ENCODE peak calls at places on chromosome 15, in seven cellular contexts. D is right atrium auricular region, Z is lower lobe of right lung, U is GM23248, F is esophagus squamous epithelium, Y is GM12878, S is lung. N is an unnamed sample. For H3K9me3 and H3K36me3, the result is how much of the 10 kb centered on the place peaks cover.

GRCh38 chr15:29449136-29449535 is 179.5 kb upstream of the NSMCE3 start:
- DNase-seq in D (no peak), Z (no peak), U (peak), F (no peak), Y (no peak), S (no peak), N (no peak)

GRCh38 chr15:94674251-94674650 is 442.9 kb downstream of the MCTP2 start:
- DNase-seq in D (no peak), Z (no peak), U (peak), F (no peak), Y (no peak), S (no peak), N (no peak)

GRCh38 chr15:101049856-101050646 is 130.9 kb downstream of the LRRK1 start:
- DNase-seq in D (peak), Z (no peak), U (no peak), F (no peak), Y (no peak), S (peak), N (no peak)

GRCh38 chr15:85579011-85579701 is 198.8 kb downstream of the AKAP13 start:
- DNase-seq in D (peak), Z (no peak), U (no peak), F (no peak), Y (no peak), S (no peak), N (no peak)

GRCh38 chr15:72474466-72474911 is 359 bp downstream of the ARIH1 start:
- DNase-seq in D (no peak), Z (no peak), U (no peak), F (no peak), Y (no peak), S (no peak), N (no peak)

GRCh38 chr15:83066034-83066760 is 855 bp downstream of the BTBD1 start:
- DNase-seq in D (no peak), Z (no peak), U (peak), F (no peak), Y (no peak), S (no peak), N (no peak)

GRCh38 chr15:98442379-98442833 is 205.9 kb upstream of the IGF1R start:
- DNase-seq in D (no peak), Z (no peak), U (peak), F (no peak), Y (no peak), S (no peak), N (peak)

GRCh38 chr15:78065284-78065872 is 12.1 kb downstream of the TBC1D2B start:
- DNase-seq in D (peak), Z (peak), U (peak), F (no peak), Y (no peak), S (peak), N (peak)

GRCh38 chr15:59437777-59438574 is at the start of gene FAM81A:
- DNase-seq in D (peak), Z (peak), U (peak), F (no peak), Y (no peak), S (peak), N (peak)

GRCh38 chr15:72859023-72859756 is 75.6 kb upstream of the ADPGK start:
- DNase-seq in D (no peak), Z (no peak), U (no peak), F (no peak), Y (no peak), S (no peak), N (no peak)

GRCh38 chr15:42194502-42194901 is 13.6 kb downstream of the VPS39 start:
- DNase-seq in D (no peak), Z (peak), U (peak), F (no peak), Y (no peak), S (no peak), N (no peak)

GRCh38 chr15:25054329-25054728 is 99.5 kb downstream of the SNRPN start:
- DNase-seq in D (no peak), Z (no peak), U (no peak), F (no peak), Y (no peak), S (peak), N (no peak)

GRCh38 chr15:80924278-80924677 is 65.3 kb downstream of the MESD start:
- DNase-seq in D (no peak), Z (no peak), U (no peak), F (no peak), Y (no peak), S (no peak), N (no peak)

GRCh38 chr15:83897037-83897436 is 243.1 kb downstream of the ADAMTSL3 start:
- DNase-seq in D (no peak), Z (no peak), U (no peak), F (no peak), Y (no peak), S (no peak), N (no peak)

GRCh38 chr15:63708141-63708772 is 111.1 kb downstream of the FBXL22 start:
- DNase-seq in D (no peak), Z (no peak), U (peak), F (no peak), Y (no peak), S (no peak), N (peak)

GRCh38 chr15:76078285-76078863 is 18.6 kb downstream of the TMEM266 start:
- DNase-seq in D (no peak), Z (no peak), U (no peak), F (no peak), Y (no peak), S (no peak), N (no peak)

GRCh38 chr15:71508081-71508682 is 302.2 kb upstream of the NR2E3 start:
- DNase-seq in D (no peak), Z (no peak), U (peak), F (no peak), Y (peak), S (no peak), N (no peak)

GRCh38 chr15:101607102-101607501 is 45.1 kb downstream of the TM2D3 start:
- DNase-seq in D (no peak), Z (no peak), U (no peak), F (no peak), Y (no peak), S (no peak), N (no peak)

GRCh38 chr15:98896802-98897732 is 110.5 kb downstream of the PGPEP1L start:
- DNase-seq in D (peak), Z (no peak), U (peak), F (no peak), Y (no peak), S (no peak), N (no peak)

GRCh38 chr15:61049003-61049402 is 180.1 kb downstream of the RORA start:
- DNase-seq in D (no peak), Z (no peak), U (peak), F (no peak), Y (no peak), S (no peak), N (no peak)

GRCh38 chr15:42154576-42155355 is 1.7 kb downstream of the PLA2G4F start:
- DNase-seq in D (no peak), Z (no peak), U (no peak), F (no peak), Y (no peak), S (no peak), N (no peak)

GRCh38 chr15:90232941-90233700 is 620 bp downstream of the CIB1 start:
- DNase-seq in D (peak), Z (peak), U (peak), F (peak), Y (no peak), S (peak), N (peak)

GRCh38 chr15:87154771-87155170 is 1075.1 kb downstream of the AGBL1 start:
- DNase-seq in D (no peak), Z (no peak), U (no peak), F (no peak), Y (no peak), S (no peak), N (no peak)

GRCh38 chr15:55267401-55268053 is 22.1 kb downstream of the RAB27A start:
- DNase-seq in D (no peak), Z (peak), U (no peak), F (no peak), Y (no peak), S (peak), N (peak)

GRCh38 chr15:62469478-62469873 is 304.4 kb upstream of the C2CD4B start:
- DNase-seq in D (no peak), Z (no peak), U (peak), F (no peak), Y (no peak), S (peak), N (no peak)

GRCh38 chr15:80580107-80580506 is 115.0 kb upstream of the ABHD17C start:
- DNase-seq in D (no peak), Z (no peak), U (peak), F (no peak), Y (no peak), S (no peak), N (no peak)

GRCh38 chr15:100244796-100245495 is 96.8 kb downstream of the ADAMTS17 start:
- DNase-seq in D (no peak), Z (no peak), U (no peak), F (no peak), Y (no peak), S (no peak), N (no peak)

GRCh38 chr15:98903377-98904018 is 104.1 kb downstream of the PGPEP1L start:
- DNase-seq in D (no peak), Z (no peak), U (peak), F (no peak), Y (no peak), S (no peak), N (no peak)

GRCh38 chr15:94670436-94671034 is 439.2 kb downstream of the MCTP2 start:
- DNase-seq in D (no peak), Z (no peak), U (peak), F (no peak), Y (no peak), S (no peak), N (no peak)

GRCh38 chr15:85479071-85479647 is 98.8 kb downstream of the AKAP13 start:
- DNase-seq in D (no peak), Z (no peak), U (peak), F (no peak), Y (no peak), S (no peak), N (no peak)

GRCh38 chr15:37765809-37766208 is 168.6 kb upstream of the TMCO5A start:
- DNase-seq in D (no peak), Z (no peak), U (peak), F (no peak), Y (no peak), S (no peak), N (no peak)

GRCh38 chr15:63915888-63916731 is 82.4 kb upstream of the HERC1 start:
- DNase-seq in D (no peak), Z (no peak), U (peak), F (no peak), Y (no peak), S (no peak), N (no peak)

GRCh38 chr15:98967096-98967495 is 40.5 kb downstream of the PGPEP1L start:
- DNase-seq in D (no peak), Z (no peak), U (no peak), F (no peak), Y (no peak), S (no peak), N (no peak)

GRCh38 chr15:20348291-20348899 is 193.2 kb downstream of the GOLGA6L6 start:
- DNase-seq in D (no peak), Z (no peak), U (no peak), F (no peak), Y (no peak), S (peak), N (no peak)

GRCh38 chr15:20349774-20350498 is 191.7 kb downstream of the GOLGA6L6 start:
- DNase-seq in D (no peak), Z (peak), U (no peak), F (no peak), Y (no peak), S (no peak), N (no peak)

GRCh38 chr15:20351448-20351961 is 190.1 kb downstream of the GOLGA6L6 start:
- DNase-seq in D (no peak), Z (peak), U (no peak), F (no peak), Y (no peak), S (peak), N (no peak)

GRCh38 chr15:20346082-20346805 is 195.4 kb downstream of the GOLGA6L6 start:
- DNase-seq in D (no peak), Z (no peak), U (no peak), F (no peak), Y (no peak), S (peak), N (no peak)

GRCh38 chr15:20348900-20349773 is 192.5 kb downstream of the GOLGA6L6 start:
- DNase-seq in D (no peak), Z (peak), U (no peak), F (no peak), Y (no peak), S (peak), N (no peak)
- H3K9me3 ChIP-seq in D (under half), Z (under half), U (under half), F (under half), Y (under half), S (under half), N (under half)

GRCh38 chr15:57235186-57235585 is 141.1 kb upstream of the CGNL1 start:
- DNase-seq in D (no peak), Z (no peak), U (no peak), F (no peak), Y (no peak), S (no peak), N (no peak)

GRCh38 chr15:57236561-57237281 is 139.6 kb upstream of the CGNL1 start:
- DNase-seq in D (no peak), Z (no peak), U (no peak), F (no peak), Y (no peak), S (no peak), N (no peak)

GRCh38 chr15:57237676-57238075 is 138.6 kb upstream of the CGNL1 start:
- DNase-seq in D (no peak), Z (no peak), U (no peak), F (no peak), Y (no peak), S (no peak), N (no peak)

GRCh38 chr15:57235865-57236264 is 140.4 kb upstream of the CGNL1 start:
- DNase-seq in D (no peak), Z (no peak), U (peak), F (no peak), Y (no peak), S (no peak), N (no peak)

GRCh38 chr15:57237282-57237642 is 139.0 kb upstream of the CGNL1 start:
- DNase-seq in D (no peak), Z (no peak), U (no peak), F (no peak), Y (no peak), S (no peak), N (no peak)
- H3K36me3 ChIP-seq in D (under half), Z (under half), U (half or more), F (under half), Y (under half), S (under half), N (under half)

GRCh38 chr15:51907136-51907862 is 64.3 kb downstream of the LEO1 start:
- DNase-seq in D (no peak), Z (no peak), U (peak), F (no peak), Y (no peak), S (peak), N (no peak)

GRCh38 chr15:51904931-51905330 is 66.6 kb downstream of the LEO1 start:
- DNase-seq in D (no peak), Z (no peak), U (no peak), F (no peak), Y (no peak), S (no peak), N (no peak)

GRCh38 chr15:51909591-51909990 is 62.0 kb downstream of the LEO1 start:
- DNase-seq in D (no peak), Z (no peak), U (no peak), F (no peak), Y (no peak), S (no peak), N (no peak)

GRCh38 chr15:51912528-51912927 is 59.0 kb downstream of the LEO1 start:
- DNase-seq in D (no peak), Z (no peak), U (no peak), F (no peak), Y (no peak), S (no peak), N (no peak)

GRCh38 chr15:51908312-51908711 is 63.3 kb downstream of the LEO1 start:
- DNase-seq in D (no peak), Z (no peak), U (peak), F (no peak), Y (no peak), S (no peak), N (no peak)
- H3K9me3 ChIP-seq in D (under half), Z (under half), U (under half), F (under half), Y (under half), S (under half), N (under half)

DNA sequence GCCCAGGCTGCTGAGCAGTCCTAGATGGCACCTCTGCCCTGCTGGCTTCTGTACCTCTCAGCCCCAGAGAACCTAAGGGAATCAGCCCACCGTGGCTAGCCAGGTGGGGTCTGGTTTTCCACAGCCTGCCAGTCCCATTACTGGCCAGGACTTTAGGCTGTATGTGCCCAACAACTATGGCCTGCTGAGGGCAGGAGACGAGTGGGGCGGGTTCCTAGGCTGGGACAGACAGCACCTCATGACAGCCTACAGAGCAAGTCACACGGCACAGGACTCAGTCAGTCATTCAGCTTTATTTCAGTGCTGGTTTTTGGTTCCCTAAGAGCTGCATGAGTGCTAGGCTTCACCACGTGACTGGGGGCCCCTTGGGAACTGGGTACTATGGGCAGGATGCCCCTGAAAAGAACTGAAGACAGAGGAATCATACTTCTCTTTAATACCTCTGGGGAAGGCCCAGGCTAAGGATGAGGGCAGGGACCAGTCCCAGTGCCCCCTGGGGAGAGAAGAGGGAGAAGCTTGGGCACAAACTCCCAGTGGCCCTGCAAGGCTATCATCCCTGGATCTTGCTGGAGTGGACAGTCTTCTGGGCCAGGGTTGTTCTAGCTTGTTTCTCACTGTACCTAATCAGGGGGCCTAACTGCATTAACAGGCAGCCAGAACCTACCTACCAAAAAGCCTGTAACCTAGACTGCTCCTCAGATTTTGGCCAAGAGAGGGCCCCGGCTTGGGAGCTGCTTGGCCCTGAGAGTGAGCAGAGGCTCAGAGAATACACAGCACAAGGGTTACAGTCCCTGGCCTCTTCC is 14.8 kb downstream of the CLK3 start:
- DNase-seq in D (no peak), Z (no peak), U (peak), F (no peak), Y (no peak), S (no peak), N (no peak)
- H3K36me3 ChIP-seq in D (half or more), Z (half or more), U (under half), F (half or more), Y (half or more), S (under half), N (half or more)

GRCh38 chr15:26082833-26083174 is 219.7 kb upstream of the ATP10A start:
- DNase-seq in D (no peak), Z (no peak), U (no peak), F (no peak), Y (no peak), S (no peak), N (no peak)

GRCh38 chr15:26087395-26087794 is 224.3 kb upstream of the ATP10A start:
- DNase-seq in D (no peak), Z (no peak), U (peak), F (no peak), Y (no peak), S (no peak), N (no peak)

GRCh38 chr15:26082069-26082832 is 219.1 kb upstream of the ATP10A start:
- DNase-seq in D (peak), Z (peak), U (peak), F (peak), Y (peak), S (peak), N (peak)

GRCh38 chr15:26081758-26082068 is 218.6 kb upstream of the ATP10A start:
- DNase-seq in D (no peak), Z (no peak), U (no peak), F (no peak), Y (no peak), S (no peak), N (no peak)

DNA sequence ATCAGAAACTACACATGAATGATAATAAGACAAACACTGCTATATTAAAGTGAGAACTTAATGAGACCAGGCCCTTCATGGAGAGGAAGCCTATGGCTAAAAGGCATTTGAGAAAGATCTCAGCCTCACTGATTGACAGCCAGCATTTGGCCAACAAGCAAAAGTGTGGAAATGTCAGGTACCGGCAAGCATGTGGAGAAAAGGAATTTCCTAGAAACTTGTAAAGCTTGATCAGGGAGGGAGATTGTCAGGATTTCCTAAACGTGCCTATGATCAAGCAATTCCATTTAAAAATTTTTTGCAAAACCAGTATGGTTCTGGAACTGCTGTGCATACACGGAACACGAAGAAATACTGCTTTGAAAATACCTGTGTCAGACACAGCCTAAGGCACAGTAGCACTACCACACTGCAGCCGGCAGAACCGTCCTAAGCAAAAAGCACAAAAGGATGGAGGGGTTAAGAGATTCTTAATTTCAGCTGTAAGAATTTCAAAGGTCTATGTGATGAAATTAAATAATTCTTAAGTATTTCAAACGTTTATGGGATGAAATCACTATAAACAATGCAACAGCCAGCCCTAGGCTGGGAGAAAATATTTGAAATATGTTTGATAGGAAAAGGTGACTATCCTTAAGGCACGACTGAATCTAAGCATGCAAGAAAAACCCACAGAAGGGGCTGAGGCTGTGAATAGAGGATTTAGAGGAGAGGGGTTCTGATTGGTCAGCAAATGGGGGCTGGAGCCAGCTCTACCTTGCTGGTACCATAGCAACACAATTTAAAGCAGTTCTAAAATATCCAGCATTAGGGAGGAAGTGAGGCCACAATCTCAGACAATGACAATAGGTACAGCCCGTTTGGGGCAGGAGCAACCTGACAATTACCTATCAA is 220.6 kb upstream of the ATP10A start:
- DNase-seq in D (no peak), Z (no peak), U (peak), F (no peak), Y (no peak), S (no peak), N (no peak)
- H3K9me3 ChIP-seq in D (under half), Z (under half), U (under half), F (under half), Y (under half), S (under half), N (under half)

N was measured in CD4-positive, alpha-beta memory T cell.